ENCODE peak calls at places on chromosomes 2 and 18, in four cellular contexts. One of them, this sample, is unnamed.

GRCh38 chr2:16763056-16763455 is 97.4 kb upstream of the CYRIA start:
- DNase-seq in IMR-90: no peak
- DNase-seq in NCI-H2171: no peak
- DNase-seq in activated naive CD4-positive, alpha-beta T cell treated with anti-CD3 and anti-CD28 coated beads, Interleukin-2, amount 10 ng/mL, durations not matched to agents 7 days and 5 days: no peak
- DNase-seq in this sample: no peak

GRCh38 chr2:221674446-221674845 is 102.3 kb upstream of the EPHA4 start:
- DNase-seq in activated naive CD4-positive, alpha-beta T cell treated with anti-CD3 and anti-CD28 coated beads, Interleukin-2, amount 10 ng/mL, durations not matched to agents 7 days and 5 days: no peak
- DNase-seq in NCI-H2171: no peak
- DNase-seq in IMR-90: no peak
- DNase-seq in this sample: no peak

GRCh38 chr2:48114256-48114655 is 208.0 kb upstream of the FBXO11 start:
- DNase-seq in IMR-90: peak
- DNase-seq in activated naive CD4-positive, alpha-beta T cell treated with anti-CD3 and anti-CD28 coated beads, Interleukin-2, amount 10 ng/mL, durations not matched to agents 7 days and 5 days: peak
- DNase-seq in NCI-H2171: no peak
- DNase-seq in this sample: peak

GRCh38 chr2:99634234-99634633 is 144.4 kb upstream of the REV1 start:
- DNase-seq in IMR-90: no peak
- DNase-seq in NCI-H2171: no peak
- DNase-seq in activated naive CD4-positive, alpha-beta T cell treated with anti-CD3 and anti-CD28 coated beads, Interleukin-2, amount 10 ng/mL, durations not matched to agents 7 days and 5 days: no peak
- DNase-seq in this sample: no peak

GRCh38 chr2:221410487-221410886 is 161.6 kb downstream of the EPHA4 start:
- DNase-seq in activated naive CD4-positive, alpha-beta T cell treated with anti-CD3 and anti-CD28 coated beads, Interleukin-2, amount 10 ng/mL, durations not matched to agents 7 days and 5 days: no peak
- DNase-seq in NCI-H2171: no peak
- DNase-seq in IMR-90: no peak
- DNase-seq in this sample: no peak

GRCh38 chr2:27681844-27682243 is 18.2 kb downstream of the SLC4A1AP start:
- DNase-seq in IMR-90: peak
- DNase-seq in activated naive CD4-positive, alpha-beta T cell treated with anti-CD3 and anti-CD28 coated beads, Interleukin-2, amount 10 ng/mL, durations not matched to agents 7 days and 5 days: no peak
- DNase-seq in NCI-H2171: no peak
- DNase-seq in this sample: peak

GRCh38 chr2:44184106-44184505 is 15.4 kb downstream of the PPM1B start:
- DNase-seq in IMR-90: no peak
- DNase-seq in NCI-H2171: no peak
- DNase-seq in activated naive CD4-positive, alpha-beta T cell treated with anti-CD3 and anti-CD28 coated beads, Interleukin-2, amount 10 ng/mL, durations not matched to agents 7 days and 5 days: no peak
- DNase-seq in this sample: no peak

GRCh38 chr2:18545384-18545783 is 15.1 kb downstream of the RDH14 start:
- DNase-seq in activated naive CD4-positive, alpha-beta T cell treated with anti-CD3 and anti-CD28 coated beads, Interleukin-2, amount 10 ng/mL, durations not matched to agents 7 days and 5 days: no peak
- DNase-seq in NCI-H2171: no peak
- DNase-seq in IMR-90: peak
- DNase-seq in this sample: peak

GRCh38 chr2:28990445-28990844 is 9.3 kb downstream of the TOGARAM2 start:
- DNase-seq in activated naive CD4-positive, alpha-beta T cell treated with anti-CD3 and anti-CD28 coated beads, Interleukin-2, amount 10 ng/mL, durations not matched to agents 7 days and 5 days: no peak
- DNase-seq in IMR-90: no peak
- DNase-seq in NCI-H2171: no peak
- DNase-seq in this sample: no peak

GRCh38 chr2:67463810-67464209 is 66.7 kb downstream of the ETAA1 start:
- DNase-seq in NCI-H2171: peak
- DNase-seq in activated naive CD4-positive, alpha-beta T cell treated with anti-CD3 and anti-CD28 coated beads, Interleukin-2, amount 10 ng/mL, durations not matched to agents 7 days and 5 days: no peak
- DNase-seq in IMR-90: peak
- DNase-seq in this sample: no peak

GRCh38 chr2:123495241-123495640 is 529.8 kb upstream of the CNTNAP5 start:
- DNase-seq in NCI-H2171: no peak
- DNase-seq in IMR-90: no peak
- DNase-seq in activated naive CD4-positive, alpha-beta T cell treated with anti-CD3 and anti-CD28 coated beads, Interleukin-2, amount 10 ng/mL, durations not matched to agents 7 days and 5 days: no peak
- DNase-seq in this sample: no peak

GRCh38 chr2:23673830-23674679 is 252.9 kb downstream of the ATAD2B start:
- DNase-seq in NCI-H2171: no peak
- DNase-seq in IMR-90: no peak
- DNase-seq in activated naive CD4-positive, alpha-beta T cell treated with anti-CD3 and anti-CD28 coated beads, Interleukin-2, amount 10 ng/mL, durations not matched to agents 7 days and 5 days: peak
- DNase-seq in this sample: no peak

GRCh38 chr2:137179542-137179941 is 414.2 kb downstream of the THSD7B start:
- DNase-seq in IMR-90: no peak
- DNase-seq in NCI-H2171: no peak
- DNase-seq in activated naive CD4-positive, alpha-beta T cell treated with anti-CD3 and anti-CD28 coated beads, Interleukin-2, amount 10 ng/mL, durations not matched to agents 7 days and 5 days: no peak
- DNase-seq in this sample: no peak

GRCh38 chr2:135664623-135665068 is 77.0 kb upstream of the UBXN4 start:
- DNase-seq in IMR-90: peak
- DNase-seq in NCI-H2171: no peak
- DNase-seq in activated naive CD4-positive, alpha-beta T cell treated with anti-CD3 and anti-CD28 coated beads, Interleukin-2, amount 10 ng/mL, durations not matched to agents 7 days and 5 days: no peak
- DNase-seq in this sample: no peak

GRCh38 chr18:31659574-31660149 is 24.7 kb downstream of the B4GALT6 start:
- DNase-seq in NCI-H2171: no peak
- DNase-seq in activated naive CD4-positive, alpha-beta T cell treated with anti-CD3 and anti-CD28 coated beads, Interleukin-2, amount 10 ng/mL, durations not matched to agents 7 days and 5 days: no peak
- DNase-seq in IMR-90: no peak
- DNase-seq in this sample: no peak

GRCh38 chr2:191165190-191165643 is 14.4 kb upstream of the STAT4 start:
- DNase-seq in activated naive CD4-positive, alpha-beta T cell treated with anti-CD3 and anti-CD28 coated beads, Interleukin-2, amount 10 ng/mL, durations not matched to agents 7 days and 5 days: peak
- DNase-seq in IMR-90: peak
- DNase-seq in NCI-H2171: peak
- DNase-seq in this sample: peak

GRCh38 chr18:6044773-6045172 is 149.5 kb upstream of the TMEM200C start:
- DNase-seq in activated naive CD4-positive, alpha-beta T cell treated with anti-CD3 and anti-CD28 coated beads, Interleukin-2, amount 10 ng/mL, durations not matched to agents 7 days and 5 days: no peak
- DNase-seq in NCI-H2171: no peak
- DNase-seq in IMR-90: peak
- DNase-seq in this sample: no peak

GRCh38 chr2:160289803-160290202 is 89.7 kb upstream of the ITGB6 start:
- DNase-seq in NCI-H2171: no peak
- DNase-seq in activated naive CD4-positive, alpha-beta T cell treated with anti-CD3 and anti-CD28 coated beads, Interleukin-2, amount 10 ng/mL, durations not matched to agents 7 days and 5 days: no peak
- DNase-seq in IMR-90: no peak
- DNase-seq in this sample: no peak

GRCh38 chr2:38498039-38498438 is 104.7 kb downstream of the HNRNPLL start:
- DNase-seq in NCI-H2171: peak
- DNase-seq in activated naive CD4-positive, alpha-beta T cell treated with anti-CD3 and anti-CD28 coated beads, Interleukin-2, amount 10 ng/mL, durations not matched to agents 7 days and 5 days: no peak
- DNase-seq in IMR-90: no peak
- DNase-seq in this sample: no peak

GRCh38 chr2:239561448-239562001 is 160.7 kb upstream of the HDAC4 start:
- DNase-seq in activated naive CD4-positive, alpha-beta T cell treated with anti-CD3 and anti-CD28 coated beads, Interleukin-2, amount 10 ng/mL, durations not matched to agents 7 days and 5 days: no peak
- DNase-seq in NCI-H2171: no peak
- DNase-seq in IMR-90: no peak
- DNase-seq in this sample: no peak

GRCh38 chr2:172693037-172693436 is 42.6 kb upstream of the RAPGEF4 start:
- DNase-seq in activated naive CD4-positive, alpha-beta T cell treated with anti-CD3 and anti-CD28 coated beads, Interleukin-2, amount 10 ng/mL, durations not matched to agents 7 days and 5 days: no peak
- DNase-seq in IMR-90: peak
- DNase-seq in NCI-H2171: no peak
- DNase-seq in this sample: peak

GRCh38 chr2:24245986-24246779 is 71.3 kb downstream of the FAM228A start:
- DNase-seq in IMR-90: peak
- DNase-seq in NCI-H2171: no peak
- DNase-seq in activated naive CD4-positive, alpha-beta T cell treated with anti-CD3 and anti-CD28 coated beads, Interleukin-2, amount 10 ng/mL, durations not matched to agents 7 days and 5 days: no peak
- DNase-seq in this sample: no peak

GRCh38 chr2:74822771-74823283 is 11.1 kb upstream of the HK2 start:
- DNase-seq in NCI-H2171: no peak
- DNase-seq in IMR-90: no peak
- DNase-seq in activated naive CD4-positive, alpha-beta T cell treated with anti-CD3 and anti-CD28 coated beads, Interleukin-2, amount 10 ng/mL, durations not matched to agents 7 days and 5 days: no peak
- DNase-seq in this sample: no peak

GRCh38 chr2:3223080-3223923 is 154.3 kb downstream of the EIPR1 start:
- DNase-seq in IMR-90: peak
- DNase-seq in activated naive CD4-positive, alpha-beta T cell treated with anti-CD3 and anti-CD28 coated beads, Interleukin-2, amount 10 ng/mL, durations not matched to agents 7 days and 5 days: peak
- DNase-seq in NCI-H2171: no peak
- DNase-seq in this sample: peak